ENCODE peak calls at places on chromosomes 16 and 17, in six cellular contexts. One of them, this sample, is unnamed.

GRCh38 chr16:89431616-89432015 is 58.7 kb downstream of the ANKRD11 start:
- DNase-seq in heart left ventricle: no peak
- DNase-seq in activated naive CD4-positive, alpha-beta T cell treated with anti-CD3 and anti-CD28 coated beads, Interleukin-2, amount 50 U/mL, for 16 hours: no peak
- DNase-seq in WTC11: no peak
- DNase-seq in lower lobe of right lung: no peak
- DNase-seq in Calu3: no peak
- DNase-seq in this sample: no peak

GRCh38 chr17:27980035-27980434 is 62.4 kb upstream of the NLK start:
- DNase-seq in lower lobe of right lung: no peak
- DNase-seq in WTC11: no peak
- DNase-seq in activated naive CD4-positive, alpha-beta T cell treated with anti-CD3 and anti-CD28 coated beads, Interleukin-2, amount 50 U/mL, for 16 hours: no peak
- DNase-seq in heart left ventricle: no peak
- DNase-seq in Calu3: no peak
- DNase-seq in this sample: no peak

GRCh38 chr16:84786605-84787302 is 33.0 kb upstream of the CRISPLD2 start:
- DNase-seq in heart left ventricle: no peak
- DNase-seq in Calu3: peak
- DNase-seq in lower lobe of right lung: no peak
- DNase-seq in activated naive CD4-positive, alpha-beta T cell treated with anti-CD3 and anti-CD28 coated beads, Interleukin-2, amount 50 U/mL, for 16 hours: no peak
- DNase-seq in WTC11: no peak
- DNase-seq in this sample: no peak

GRCh38 chr17:82848022-82848592 is 8.3 kb upstream of the ZNF750 start:
- DNase-seq in lower lobe of right lung: peak
- DNase-seq in heart left ventricle: no peak
- DNase-seq in WTC11: no peak
- DNase-seq in Calu3: no peak
- DNase-seq in activated naive CD4-positive, alpha-beta T cell treated with anti-CD3 and anti-CD28 coated beads, Interleukin-2, amount 50 U/mL, for 16 hours: peak
- DNase-seq in this sample: peak

GRCh38 chr16:13733561-13733960 is 186.4 kb upstream of the ERCC4 start:
- DNase-seq in Calu3: no peak
- DNase-seq in lower lobe of right lung: no peak
- DNase-seq in activated naive CD4-positive, alpha-beta T cell treated with anti-CD3 and anti-CD28 coated beads, Interleukin-2, amount 50 U/mL, for 16 hours: no peak
- DNase-seq in WTC11: no peak
- DNase-seq in heart left ventricle: no peak
- DNase-seq in this sample: no peak

GRCh38 chr16:86085795-86086194 is 186.8 kb downstream of the IRF8 start:
- DNase-seq in heart left ventricle: no peak
- DNase-seq in Calu3: no peak
- DNase-seq in activated naive CD4-positive, alpha-beta T cell treated with anti-CD3 and anti-CD28 coated beads, Interleukin-2, amount 50 U/mL, for 16 hours: no peak
- DNase-seq in lower lobe of right lung: no peak
- DNase-seq in WTC11: no peak
- DNase-seq in this sample: peak

GRCh38 chr17:29726721-29727252 is 104.1 kb upstream of the CORO6 start:
- DNase-seq in activated naive CD4-positive, alpha-beta T cell treated with anti-CD3 and anti-CD28 coated beads, Interleukin-2, amount 50 U/mL, for 16 hours: no peak
- DNase-seq in WTC11: no peak
- DNase-seq in Calu3: no peak
- DNase-seq in lower lobe of right lung: no peak
- DNase-seq in heart left ventricle: no peak
- DNase-seq in this sample: no peak

GRCh38 chr16:57341441-57342303 is 16.9 kb upstream of the CCL22 start:
- DNase-seq in Calu3: peak
- DNase-seq in WTC11: no peak
- DNase-seq in activated naive CD4-positive, alpha-beta T cell treated with anti-CD3 and anti-CD28 coated beads, Interleukin-2, amount 50 U/mL, for 16 hours: no peak
- DNase-seq in lower lobe of right lung: no peak
- DNase-seq in heart left ventricle: no peak
- DNase-seq in this sample: no peak

GRCh38 chr17:63405741-63406261 is 40.3 kb downstream of the CYB561 start:
- DNase-seq in lower lobe of right lung: no peak
- DNase-seq in WTC11: no peak
- DNase-seq in Calu3: peak
- DNase-seq in activated naive CD4-positive, alpha-beta T cell treated with anti-CD3 and anti-CD28 coated beads, Interleukin-2, amount 50 U/mL, for 16 hours: no peak
- DNase-seq in heart left ventricle: no peak
- DNase-seq in this sample: no peak

GRCh38 chr16:3171181-3171854 is 16.7 kb upstream of the OR1F1 start:
- DNase-seq in WTC11: peak
- DNase-seq in heart left ventricle: no peak
- DNase-seq in activated naive CD4-positive, alpha-beta T cell treated with anti-CD3 and anti-CD28 coated beads, Interleukin-2, amount 50 U/mL, for 16 hours: peak
- DNase-seq in Calu3: peak
- DNase-seq in lower lobe of right lung: peak
- DNase-seq in this sample: no peak

GRCh38 chr17:9132944-9133610 is 111.8 kb downstream of the NTN1 start:
- DNase-seq in lower lobe of right lung: no peak
- DNase-seq in WTC11: no peak
- DNase-seq in heart left ventricle: no peak
- DNase-seq in activated naive CD4-positive, alpha-beta T cell treated with anti-CD3 and anti-CD28 coated beads, Interleukin-2, amount 50 U/mL, for 16 hours: no peak
- DNase-seq in Calu3: no peak
- DNase-seq in this sample: no peak

GRCh38 chr16:47278571-47278970 is 134.8 kb upstream of the NETO2 start:
- DNase-seq in lower lobe of right lung: no peak
- DNase-seq in heart left ventricle: no peak
- DNase-seq in Calu3: no peak
- DNase-seq in WTC11: no peak
- DNase-seq in activated naive CD4-positive, alpha-beta T cell treated with anti-CD3 and anti-CD28 coated beads, Interleukin-2, amount 50 U/mL, for 16 hours: no peak
- DNase-seq in this sample: no peak

GRCh38 chr17:35245196-35245486 is 2.3 kb downstream of the SLFN5 start:
- DNase-seq in WTC11: no peak
- DNase-seq in heart left ventricle: no peak
- DNase-seq in lower lobe of right lung: no peak
- DNase-seq in activated naive CD4-positive, alpha-beta T cell treated with anti-CD3 and anti-CD28 coated beads, Interleukin-2, amount 50 U/mL, for 16 hours: no peak
- DNase-seq in Calu3: peak
- DNase-seq in this sample: no peak

GRCh38 chr16:84175351-84176081 is 11.3 kb downstream of the TAF1C start:
- DNase-seq in WTC11: peak
- DNase-seq in lower lobe of right lung: peak
- DNase-seq in activated naive CD4-positive, alpha-beta T cell treated with anti-CD3 and anti-CD28 coated beads, Interleukin-2, amount 50 U/mL, for 16 hours: peak
- DNase-seq in heart left ventricle: no peak
- DNase-seq in Calu3: peak
- DNase-seq in this sample: no peak

This sample was measured in chondrocyte.